ENCODE peak calls at places on chromosomes 1 and 21, in four cellular contexts. One of them, this sample, is unnamed.

GRCh38 chr1:62194651-62195282 is at the start of gene L1TD1:
- DNase-seq in transverse colon: peak; percentile 77
- DNase-seq in iPS-NIHi11: peak; percentile 90
- DNase-seq in HL-60: no peak
- DNase-seq in this sample: no peak

GRCh38 chr21:44403106-44404020 is 49.9 kb downstream of the TRPM2 start:
- DNase-seq in iPS-NIHi11: no peak
- DNase-seq in transverse colon: no peak
- DNase-seq in HL-60: no peak
- DNase-seq in this sample: no peak

GRCh38 chr1:196501760-196502428 is 106.3 kb downstream of the KCNT2 start:
- DNase-seq in iPS-NIHi11: no peak
- DNase-seq in HL-60: no peak
- DNase-seq in transverse colon: no peak
- DNase-seq in this sample: no peak

GRCh38 chr1:221699582-221700519 is 42.0 kb downstream of the DUSP10 start:
- DNase-seq in iPS-NIHi11: no peak
- DNase-seq in HL-60: no peak
- DNase-seq in transverse colon: no peak
- DNase-seq in this sample: no peak

GRCh38 chr21:43298546-43299440 is 128.1 kb downstream of the SIK1 start:
- DNase-seq in HL-60: no peak
- DNase-seq in iPS-NIHi11: no peak
- DNase-seq in transverse colon: no peak
- DNase-seq in this sample: no peak

GRCh38 chr1:28062806-28063205 is 25.6 kb downstream of the EYA3 start:
- DNase-seq in HL-60: peak; percentile 53
- DNase-seq in iPS-NIHi11: no peak
- DNase-seq in transverse colon: no peak
- DNase-seq in this sample: no peak

GRCh38 chr1:79293611-79294010 is 287.1 kb upstream of the ADGRL4 start:
- DNase-seq in iPS-NIHi11: no peak
- DNase-seq in HL-60: no peak
- DNase-seq in transverse colon: no peak
- DNase-seq in this sample: no peak

GRCh38 chr1:231040019-231040799 is at the start of gene FAM89A:
- DNase-seq in transverse colon: peak; percentile 72
- DNase-seq in iPS-NIHi11: peak; percentile 93
- DNase-seq in HL-60: peak; percentile 31
- DNase-seq in this sample: peak; percentile 80

GRCh38 chr1:14254184-14254583 is 344.3 kb upstream of the KAZN start:
- DNase-seq in iPS-NIHi11: no peak
- DNase-seq in HL-60: no peak
- DNase-seq in transverse colon: no peak
- DNase-seq in this sample: no peak

This sample was measured in left ventricle myocardium superior.